ENCODE peak calls at places on chromosomes 13 and 19, in six cellular contexts. N is HepG2, J is GM12878, Q is H1, Y is K562, B is GM12891. Z is an unnamed sample.

GRCh38 chr19:33580645-33581037 is 41.1 kb upstream of the CHST8 start:
- DNase-seq in N (no peak), J (no peak), Q (no peak), Y (no peak), B (no peak), Z (no peak)

GRCh38 chr13:33228645-33229445 is 56.7 kb downstream of the STARD13 start:
- DNase-seq in N (peak), J (no peak), Q (no peak), Y (peak), B (no peak), Z (no peak)

GRCh38 chr13:98410591-98410990 is 166.3 kb downstream of the STK24 start:
- DNase-seq in N (no peak), J (no peak), Q (no peak), Y (no peak), B (no peak), Z (no peak)

GRCh38 chr13:84677836-84678235 is 795.6 kb upstream of the SLITRK1 start:
- DNase-seq in N (no peak), J (no peak), Q (no peak), Y (no peak), B (no peak), Z (no peak)

GRCh38 chr13:110062077-110062776 is 244.7 kb downstream of the COL4A1 start:
- DNase-seq in N (no peak), J (no peak), Q (no peak), Y (no peak), B (no peak), Z (no peak)

GRCh38 chr19:42512130-42512636 is 16.1 kb downstream of the CEACAM1 start:
- DNase-seq in N (no peak), J (no peak), Q (no peak), Y (no peak), B (no peak), Z (no peak)

GRCh38 chr13:33353210-33353609 is 67.7 kb upstream of the STARD13 start:
- DNase-seq in N (no peak), J (peak), Q (no peak), Y (no peak), B (peak), Z (no peak)

GRCh38 chr13:91142572-91142971 is 204.9 kb upstream of the MIR17HG start:
- DNase-seq in N (no peak), J (no peak), Q (no peak), Y (no peak), B (no peak), Z (no peak)

GRCh38 chr19:50293263-50294004 is 35.7 kb downstream of the KCNC3 start:
- DNase-seq in N (no peak), J (no peak), Q (no peak), Y (no peak), B (no peak), Z (no peak)

GRCh38 chr19:50292216-50292827 is 36.9 kb downstream of the KCNC3 start:
- DNase-seq in N (no peak), J (no peak), Q (no peak), Y (no peak), B (no peak), Z (no peak)

GRCh38 chr19:50288954-50289353 is 40.2 kb downstream of the KCNC3 start:
- DNase-seq in N (no peak), J (no peak), Q (no peak), Y (no peak), B (no peak), Z (no peak)

GRCh38 chr19:50290011-50290410 is 39.2 kb downstream of the KCNC3 start:
- DNase-seq in N (no peak), J (no peak), Q (no peak), Y (peak), B (no peak), Z (no peak)

DNA sequence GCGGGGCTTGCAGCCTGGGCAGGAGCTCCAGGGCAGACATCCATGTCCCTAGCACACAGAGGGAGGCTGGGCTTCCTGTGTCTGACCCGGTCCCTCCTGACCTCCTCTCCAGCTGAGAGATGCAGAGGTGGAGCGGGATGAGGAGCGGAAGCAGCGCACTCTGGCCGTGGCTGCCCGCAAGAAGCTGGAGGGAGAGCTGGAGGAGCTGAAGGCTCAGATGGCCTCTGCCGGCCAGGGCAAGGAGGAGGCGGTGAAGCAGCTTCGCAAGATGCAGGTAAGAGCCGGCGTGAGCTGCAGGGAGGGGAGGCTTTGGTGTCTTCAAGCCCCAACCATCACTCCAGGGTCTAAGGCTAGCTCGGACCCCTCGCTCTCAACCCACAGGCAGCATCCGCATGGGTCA is 38.4 kb downstream of the KCNC3 start:
- DNase-seq in N (no peak), J (no peak), Q (no peak), Y (no peak), B (no peak), Z (no peak)
- TF ChIP-seq POLR2AphosphoS5 in N (no peak), J (no peak), Q (no peak), Y (no peak), B (no peak), Z (no peak)

GRCh38 chr13:49429061-49429460 is 14.8 kb downstream of the CAB39L start:
- DNase-seq in N (no peak), J (no peak), Q (no peak), Y (no peak), B (no peak), Z (no peak)

GRCh38 chr13:49428041-49428763 is 15.7 kb downstream of the CAB39L start:
- DNase-seq in N (no peak), J (no peak), Q (no peak), Y (no peak), B (no peak), Z (no peak)
- TF ChIP-seq POLR2A in N (no peak), J (no peak), Q (no peak), Y (no peak), B (no peak), Z (no peak)

GRCh38 chr19:13215572-13216380 is 65.6 kb downstream of the IER2 start:
- DNase-seq in N (peak), J (peak), Q (no peak), Y (no peak), B (no peak), Z (no peak)
- TF ChIP-seq TAF1 in N (no peak), J (no peak), Q (no peak), Y (no peak), B (no peak), Z (no peak)

GRCh38 chr13:49690990-49691886 is at the start of gene EBPL:
- DNase-seq in N (peak), J (peak), Q (peak), Y (peak), B (peak), Z (peak)
- TF ChIP-seq POLR2AphosphoS5 in N (peak), J (peak), Q (peak), Y (peak), B (peak), Z (no peak)

Z was measured in GM12892.